ENCODE peak calls at places on chromosome 21, in eight cellular contexts. L, S, G, Z, E, H, T and V are unnamed samples.

GRCh38 chr21:44949161-44950015 is 9.6 kb downstream of the SLX9 start:
- DNase-seq in L (peak), S (peak), G (peak), Z (peak), E (peak), H (peak), T (peak), V (no peak)

GRCh38 chr21:29148535-29148934 is 18.1 kb downstream of the MAP3K7CL start:
- DNase-seq in L (no peak), S (no peak), G (peak), Z (no peak), E (peak), H (no peak), T (peak), V (no peak)

GRCh38 chr21:41802684-41803083 is 35.8 kb upstream of the RIPK4 start:
- DNase-seq in L (no peak), S (peak), G (peak), Z (no peak), E (peak), H (peak), T (no peak), V (no peak)

GRCh38 chr21:38858429-38859205 is 52.9 kb downstream of the ETS2 start:
- DNase-seq in L (no peak), S (no peak), G (no peak), Z (no peak), E (no peak), H (no peak), T (no peak), V (no peak)

GRCh38 chr21:45994738-45995685 is 13.4 kb downstream of the COL6A1 start:
- DNase-seq in L (no peak), S (no peak), G (no peak), Z (no peak), E (no peak), H (no peak), T (peak), V (no peak)

GRCh38 chr21:43343095-43343991 is 83.6 kb downstream of the SIK1 start:
- DNase-seq in L (no peak), S (peak), G (no peak), Z (no peak), E (no peak), H (no peak), T (no peak), V (no peak)

GRCh38 chr21:33834801-33835500 is 80.7 kb downstream of the ATP5PO start:
- DNase-seq in L (no peak), S (no peak), G (no peak), Z (no peak), E (no peak), H (no peak), T (no peak), V (no peak)

GRCh38 chr21:42407476-42407875 is 3.8 kb downstream of the UBASH3A start:
- DNase-seq in L (no peak), S (no peak), G (no peak), Z (no peak), E (no peak), H (no peak), T (peak), V (no peak)

GRCh38 chr21:8991088-8991907 is 1530.1 kb upstream of the TPTE start:
- DNase-seq in L (no peak), S (no peak), G (no peak), Z (no peak), E (no peak), H (no peak), T (no peak), V (no peak)

GRCh38 chr21:35400233-35400939 is 351.3 kb upstream of the RUNX1 start:
- DNase-seq in L (peak), S (peak), G (peak), Z (peak), E (peak), H (no peak), T (peak), V (no peak)

GRCh38 chr21:32094792-32095191 is 184.1 kb downstream of the MIS18A start:
- DNase-seq in L (no peak), S (no peak), G (no peak), Z (no peak), E (peak), H (no peak), T (no peak), V (no peak)

GRCh38 chr21:26717146-26717739 is 128.0 kb downstream of the ADAMTS1 start:
- DNase-seq in L (no peak), S (no peak), G (no peak), Z (no peak), E (peak), H (no peak), T (no peak), V (no peak)

GRCh38 chr21:45918011-45918410 is 63.6 kb upstream of the COL6A1 start:
- DNase-seq in L (no peak), S (no peak), G (no peak), Z (no peak), E (no peak), H (no peak), T (no peak), V (no peak)

GRCh38 chr21:27132270-27132669 is 165.4 kb upstream of the ADAMTS5 start:
- DNase-seq in L (no peak), S (no peak), G (no peak), Z (no peak), E (peak), H (no peak), T (no peak), V (no peak)

GRCh38 chr21:34592120-34592561 is 22.8 kb downstream of the RCAN1 start:
- DNase-seq in L (no peak), S (no peak), G (no peak), Z (no peak), E (no peak), H (peak), T (no peak), V (no peak)

GRCh38 chr21:16993416-16994044 is 519.3 kb upstream of the CXADR start:
- DNase-seq in L (no peak), S (no peak), G (no peak), Z (no peak), E (no peak), H (no peak), T (no peak), V (no peak)

GRCh38 chr21:27248791-27249190 is 281.9 kb upstream of the ADAMTS5 start:
- DNase-seq in L (no peak), S (no peak), G (no peak), Z (no peak), E (no peak), H (no peak), T (no peak), V (no peak)

GRCh38 chr21:26593800-26594199 is 20.7 kb upstream of the CYYR1 start:
- DNase-seq in L (no peak), S (no peak), G (no peak), Z (no peak), E (no peak), H (no peak), T (no peak), V (no peak)

GRCh38 chr21:41979335-41979734 is 25.5 kb upstream of the C2CD2 start:
- DNase-seq in L (no peak), S (no peak), G (no peak), Z (no peak), E (no peak), H (no peak), T (no peak), V (no peak)

GRCh38 chr21:42581676-42582371 is 68.2 kb downstream of the SLC37A1 start:
- DNase-seq in L (no peak), S (no peak), G (no peak), Z (no peak), E (no peak), H (no peak), T (no peak), V (no peak)

GRCh38 chr21:46118871-46119564 is 21.1 kb downstream of the COL6A2 start:
- DNase-seq in L (no peak), S (no peak), G (no peak), Z (no peak), E (no peak), H (no peak), T (no peak), V (no peak)

GRCh38 chr21:39022901-39023693 is 160.2 kb downstream of the PSMG1 start:
- DNase-seq in L (no peak), S (peak), G (no peak), Z (no peak), E (no peak), H (no peak), T (no peak), V (no peak)